ENCODE peak calls at places on chromosomes 4 and X, in nine cellular contexts. Q is T-helper 1 cell, U is progenitor cell of endocrine pancreas, F is AG08395, Y is cardiac muscle cell, R is WTC11, P is T follicular helper cell, O is tibial nerve, H is hepatocyte. T is an unnamed sample.
A peak's percentile ranks its signal among the peaks of the same experiment; 100 is the strongest.

GRCh38 chr4:81963005-81963404 is 410.8 kb downstream of the HNRNPD start:
- DNase-seq in R (no peak), U (no peak), P (no peak), Q (no peak), H (no peak), Y (no peak), F (no peak), O (no peak), T (no peak)

GRCh38 chr4:124941267-124941666 is 228.7 kb upstream of the ANKRD50 start:
- DNase-seq in H (no peak), O (no peak), U (no peak), P (no peak), Y (no peak), F (no peak), R (no peak), Q (no peak), T (peak; percentile 55)

GRCh38 chr4:52947691-52948397 is 85.7 kb downstream of the RASL11B start:
- DNase-seq in O (no peak), P (no peak), Y (no peak), H (no peak), F (no peak), U (no peak), Q (no peak), R (no peak), T (no peak)

GRCh38 chr4:55612341-55612740 is 20.3 kb upstream of the PDCL2 start:
- DNase-seq in O (no peak), Y (no peak), F (no peak), Q (no peak), R (no peak), U (no peak), P (no peak), H (no peak), T (no peak)

GRCh38 chr4:185112104-185112503 is 31.0 kb upstream of the SLC25A4 start:
- DNase-seq in P (no peak), H (peak; percentile 64), Q (no peak), O (no peak), Y (peak; percentile 97), R (no peak), U (no peak), F (peak; percentile 94), T (peak; percentile 85)

GRCh38 chr4:155799794-155800123 is 40.9 kb downstream of the GUCY1B1 start:
- DNase-seq in O (no peak), F (no peak), P (no peak), Q (no peak), R (no peak), Y (no peak), U (no peak), H (no peak), T (no peak)

GRCh38 chr4:48664938-48665337 is 115.1 kb downstream of the FRYL start:
- DNase-seq in O (no peak), R (no peak), U (no peak), P (no peak), F (no peak), Y (no peak), H (no peak), Q (no peak), T (no peak)

GRCh38 chrX:136920001-136920400 is 39.5 kb upstream of the RBMX start:
- DNase-seq in R (no peak), Y (no peak), F (no peak), O (no peak), P (no peak), Q (no peak), H (no peak), U (no peak), T (no peak)

GRCh38 chr4:140581078-140581477 is 12.3 kb upstream of the UCP1 start:
- DNase-seq in O (no peak), U (no peak), R (no peak), F (no peak), Y (peak; percentile 3), H (no peak), P (no peak), Q (no peak), T (no peak)

T was measured in DMS53.